ENCODE peak calls at places on chromosomes 4 and X, in nine cellular contexts. I is activated T-cell treated with anti-CD3 and anti-CD28 coated beads, Interleukin-2, amount 50 U/mL, for 72 hours; P is T follicular helper cell; G is activated CD4-positive, alpha-beta T cell treated with anti-CD3 and anti-CD28 coated beads, Interleukin-2, amount 50 U/mL, for 24 hours; E is spleen; X is left ventricle myocardium inferior; V is kidney; M is DMS 273 treated with DMSO at 0.1 percent for 48 hours; N is NCI-H748 treated with DMSO at 0.1 percent for 48 hours. H is an unnamed sample.
A peak's percentile ranks its signal among the peaks of the same experiment; 100 is the strongest.

GRCh38 chr4:4593596-4593995 is 51.7 kb upstream of the STX18 start:
- DNase-seq in I (no peak), P (no peak), G (no peak), E (no peak), X (no peak), V (no peak), M (no peak), N (no peak), H (no peak)

GRCh38 chr4:53987761-53988171 is 76.6 kb downstream of the CHIC2 start:
- DNase-seq in I (no peak), P (no peak), G (no peak), E (no peak), X (no peak), V (no peak), M (no peak), N (no peak), H (no peak)

GRCh38 chrX:15947648-15948317 is 93.2 kb upstream of the AP1S2 start:
- DNase-seq in I (no peak), P (no peak), G (no peak), E (no peak), X (no peak), V (no peak), M (no peak), N (no peak), H (no peak)

GRCh38 chr4:185036019-185036418 is 17.7 kb downstream of the HELT start:
- DNase-seq in I (no peak), P (no peak), G (no peak), E (no peak), X (no peak), V (no peak), M (no peak), N (no peak), H (no peak)

GRCh38 chr4:180967936-180968335 is 1275.3 kb upstream of the TENM3 start:
- DNase-seq in I (no peak), P (no peak), G (no peak), E (no peak), X (no peak), V (no peak), M (no peak), N (no peak), H (no peak)

GRCh38 chrX:120549483-120550452 is 11.0 kb downstream of the CUL4B start:
- DNase-seq in I (peak; percentile 45), P (no peak), G (no peak), E (no peak), X (no peak), V (no peak), M (no peak), N (no peak), H (no peak)

GRCh38 chr4:76718806-76719205 is 179.1 kb downstream of the SOWAHB start:
- DNase-seq in I (no peak), P (no peak), G (no peak), E (no peak), X (no peak), V (no peak), M (no peak), N (no peak), H (no peak)

GRCh38 chr4:13912966-13913365 is 285.4 kb upstream of the BOD1L1 start:
- DNase-seq in I (no peak), P (no peak), G (no peak), E (no peak), X (no peak), V (no peak), M (no peak), N (no peak), H (no peak)

GRCh38 chr4:38678078-38678477 is 14.1 kb downstream of the KLF3 start:
- DNase-seq in I (no peak), P (no peak), G (no peak), E (no peak), X (no peak), V (no peak), M (no peak), N (no peak), H (no peak)

GRCh38 chrX:107968623-107969022 is 13.5 kb downstream of the TEX13B start:
- DNase-seq in I (no peak), P (no peak), G (no peak), E (no peak), X (no peak), V (no peak), M (no peak), N (no peak), H (no peak)

GRCh38 chr4:99404595-99405287 is 30.4 kb downstream of the ADH7 start:
- DNase-seq in I (peak; percentile 22), P (no peak), G (no peak), E (no peak), X (no peak), V (no peak), M (no peak), N (no peak), H (no peak)

GRCh38 chrX:68084765-68085164 is 348.5 kb downstream of the OPHN1 start:
- DNase-seq in I (no peak), P (no peak), G (no peak), E (no peak), X (no peak), V (no peak), M (no peak), N (no peak), H (no peak)

GRCh38 chr4:188934320-188934975 is 795.2 kb downstream of the TRIML1 start:
- DNase-seq in I (no peak), P (no peak), G (no peak), E (no peak), X (no peak), V (no peak), M (no peak), N (no peak), H (no peak)

GRCh38 chr4:2901186-2901585 is 57.5 kb downstream of the ADD1 start:
- DNase-seq in I (no peak), P (no peak), G (no peak), E (no peak), X (no peak), V (peak; percentile 37), M (no peak), N (no peak), H (no peak)

GRCh38 chrX:66046612-66047235 is 6.8 kb upstream of the VSIG4 start:
- DNase-seq in I (peak; percentile 70), P (no peak), G (no peak), E (no peak), X (no peak), V (no peak), M (no peak), N (no peak), H (no peak)

GRCh38 chr4:174365018-174365587 is 81.4 kb downstream of the CEP44 start:
- DNase-seq in I (peak; percentile 4), P (no peak), G (no peak), E (no peak), X (no peak), V (no peak), M (no peak), N (peak; percentile 7), H (no peak)

GRCh38 chrX:148784859-148785655 is 284.6 kb downstream of the AFF2 start:
- DNase-seq in I (no peak), P (no peak), G (no peak), E (no peak), X (no peak), V (no peak), M (no peak), N (peak; percentile 54), H (no peak)

GRCh38 chr4:5341151-5341925 is 290.1 kb downstream of the STK32B start:
- DNase-seq in I (no peak), P (no peak), G (no peak), E (no peak), X (no peak), V (no peak), M (no peak), N (no peak), H (no peak)

GRCh38 chr4:72858328-72858727 is 211.2 kb downstream of the COX18 start:
- DNase-seq in I (no peak), P (no peak), G (no peak), E (no peak), X (no peak), V (no peak), M (no peak), N (no peak), H (no peak)

GRCh38 chrX:103250977-103251376 is 4.0 kb downstream of the TCEAL8 start:
- DNase-seq in I (no peak), P (no peak), G (no peak), E (no peak), X (no peak), V (no peak), M (no peak), N (no peak), H (no peak)

GRCh38 chr4:77854431-77855111 is 8.1 kb upstream of the MRPL1 start:
- DNase-seq in I (peak; percentile 49), P (no peak), G (no peak), E (no peak), X (no peak), V (no peak), M (no peak), N (no peak), H (no peak)

GRCh38 chr4:2247128-2248043 is 5.5 kb upstream of the HAUS3 start:
- DNase-seq in I (no peak), P (no peak), G (no peak), E (peak; percentile 80), X (peak; percentile 22), V (peak; percentile 77), M (no peak), N (no peak), H (peak; percentile 78)

GRCh38 chrX:12956704-12957541 is 18.0 kb upstream of the TMSB4X start:
- DNase-seq in I (peak; percentile 76), P (peak; percentile 49), G (no peak), E (no peak), X (no peak), V (no peak), M (no peak), N (no peak), H (no peak)

GRCh38 chrX:63657821-63658220 is 127.2 kb downstream of the ARHGEF9 start:
- DNase-seq in I (no peak), P (no peak), G (no peak), E (no peak), X (peak; percentile 45), V (no peak), M (no peak), N (no peak), H (peak; percentile 83)

GRCh38 chrX:108270739-108271396 is 167.4 kb downstream of the COL4A6 start:
- DNase-seq in I (no peak), P (no peak), G (no peak), E (no peak), X (no peak), V (no peak), M (no peak), N (no peak), H (no peak)

GRCh38 chrX:139078761-139079160 is 367.2 kb upstream of the FGF13 start:
- DNase-seq in I (no peak), P (no peak), G (no peak), E (no peak), X (no peak), V (no peak), M (no peak), N (no peak), H (no peak)

GRCh38 chr4:121680571-121680970 is 16.2 kb downstream of the ANXA5 start:
- DNase-seq in I (no peak), P (no peak), G (no peak), E (no peak), X (no peak), V (no peak), M (no peak), N (no peak), H (no peak)

GRCh38 chr4:67713531-67714247 is 12.7 kb upstream of the UBA6 start:
- DNase-seq in I (no peak), P (no peak), G (no peak), E (no peak), X (no peak), V (no peak), M (no peak), N (no peak), H (no peak)

GRCh38 chr4:123505457-123506310 is 109.1 kb downstream of the SPRY1 start:
- DNase-seq in I (peak; percentile 44), P (no peak), G (no peak), E (peak; percentile 85), X (peak; percentile 67), V (peak; percentile 88), M (no peak), N (peak; percentile 83), H (peak; percentile 85)